ENCODE peak calls at places on chromosome 22, in eight cellular contexts. O is NCI-H1105; M is astrocyte of the hippocampus; G is activated CD4-positive, alpha-beta T cell treated with anti-CD3 and anti-CD28 coated beads, Interleukin-2, amount 50 U/mL, for 1 hour; E is AG09309; P is neural progenitor cell; Q is fibroblast of pulmonary artery; T is left ventricle myocardium inferior. I is an unnamed sample.

GRCh38 chr22:40485813-40486610 is 115.6 kb downstream of the SGSM3 start:
- DNase-seq in O (no peak), M (peak), G (no peak), E (no peak), P (no peak), Q (peak), T (no peak), I (no peak)

GRCh38 chr22:41382610-41383009 is 868 bp downstream of the TEF start:
- DNase-seq in O (no peak), M (peak), G (no peak), E (no peak), P (no peak), Q (no peak), T (no peak), I (no peak)

GRCh38 chr22:19434829-19435580 is 2.7 kb downstream of the MRPL40 start:
- DNase-seq in O (no peak), M (no peak), G (no peak), E (no peak), P (no peak), Q (no peak), T (no peak), I (no peak)

GRCh38 chr22:42931421-42932196 is 74.5 kb upstream of the ARFGAP3 start:
- DNase-seq in O (no peak), M (no peak), G (no peak), E (no peak), P (no peak), Q (peak), T (no peak), I (no peak)

GRCh38 chr22:45731041-45731797 is 59.6 kb downstream of the ATXN10 start:
- DNase-seq in O (no peak), M (peak), G (no peak), E (no peak), P (peak), Q (peak), T (no peak), I (no peak)

GRCh38 chr22:46726066-46726985 is 11.7 kb downstream of the CERK start:
- DNase-seq in O (no peak), M (no peak), G (no peak), E (no peak), P (no peak), Q (no peak), T (peak), I (peak)

GRCh38 chr22:43164636-43165035 is 13.3 kb downstream of the TSPO start:
- DNase-seq in O (no peak), M (no peak), G (no peak), E (no peak), P (no peak), Q (no peak), T (no peak), I (no peak)

GRCh38 chr22:31911565-31912401 is 32.6 kb upstream of the YWHAH start:
- DNase-seq in O (no peak), M (no peak), G (no peak), E (no peak), P (no peak), Q (no peak), T (no peak), I (no peak)

GRCh38 chr22:46593211-46593676 is 26.9 kb upstream of the GRAMD4 start:
- DNase-seq in O (no peak), M (peak), G (no peak), E (no peak), P (peak), Q (no peak), T (no peak), I (no peak)